ENCODE peak calls at places on chromosomes 2 and 18, in eight cellular contexts. One of them, this sample, is unnamed.

GRCh38 chr2:128715360-128715759 is 396.7 kb upstream of the HS6ST1 start:
- DNase-seq in thoracic aorta: no peak
- DNase-seq in WERI-Rb-1: no peak
- DNase-seq in dorsolateral prefrontal cortex: no peak
- DNase-seq in tibial nerve: no peak
- DNase-seq in fibroblast of lung: no peak
- DNase-seq in tibial artery: no peak
- DNase-seq in cardiac muscle cell: no peak
- DNase-seq in this sample: no peak

GRCh38 chr2:138275881-138276280 is 225.7 kb upstream of the SPOPL start:
- DNase-seq in thoracic aorta: no peak
- DNase-seq in WERI-Rb-1: no peak
- DNase-seq in dorsolateral prefrontal cortex: no peak
- DNase-seq in tibial nerve: no peak
- DNase-seq in fibroblast of lung: peak
- DNase-seq in tibial artery: no peak
- DNase-seq in cardiac muscle cell: no peak
- DNase-seq in this sample: no peak

GRCh38 chr2:73283545-73284295 is 558 bp downstream of the FBXO41 start:
- DNase-seq in thoracic aorta: no peak
- DNase-seq in WERI-Rb-1: peak
- DNase-seq in dorsolateral prefrontal cortex: no peak
- DNase-seq in tibial nerve: no peak
- DNase-seq in fibroblast of lung: no peak
- DNase-seq in tibial artery: no peak
- DNase-seq in cardiac muscle cell: no peak
- DNase-seq in this sample: no peak

GRCh38 chr2:162069200-162069910 is 4.7 kb downstream of the DPP4 start:
- DNase-seq in thoracic aorta: no peak
- DNase-seq in WERI-Rb-1: no peak
- DNase-seq in dorsolateral prefrontal cortex: no peak
- DNase-seq in tibial nerve: no peak
- DNase-seq in fibroblast of lung: no peak
- DNase-seq in tibial artery: no peak
- DNase-seq in cardiac muscle cell: no peak
- DNase-seq in this sample: no peak

GRCh38 chr2:85748948-85749875 is 4.6 kb upstream of the ATOH8 start:
- DNase-seq in thoracic aorta: no peak
- DNase-seq in WERI-Rb-1: no peak
- DNase-seq in dorsolateral prefrontal cortex: no peak
- DNase-seq in tibial nerve: no peak
- DNase-seq in fibroblast of lung: peak
- DNase-seq in tibial artery: peak
- DNase-seq in cardiac muscle cell: peak
- DNase-seq in this sample: no peak

GRCh38 chr2:20585710-20586378 is 65.1 kb downstream of the HS1BP3 start:
- DNase-seq in thoracic aorta: no peak
- DNase-seq in WERI-Rb-1: no peak
- DNase-seq in dorsolateral prefrontal cortex: peak
- DNase-seq in tibial nerve: no peak
- DNase-seq in fibroblast of lung: no peak
- DNase-seq in tibial artery: no peak
- DNase-seq in cardiac muscle cell: no peak
- DNase-seq in this sample: no peak

GRCh38 chr2:48912110-48912509 is 156.6 kb upstream of the LHCGR start:
- DNase-seq in thoracic aorta: no peak
- DNase-seq in WERI-Rb-1: peak
- DNase-seq in dorsolateral prefrontal cortex: no peak
- DNase-seq in tibial nerve: no peak
- DNase-seq in fibroblast of lung: no peak
- DNase-seq in tibial artery: no peak
- DNase-seq in cardiac muscle cell: peak
- DNase-seq in this sample: no peak

GRCh38 chr2:181106789-181107418 is 126.5 kb downstream of the UBE2E3 start:
- DNase-seq in thoracic aorta: no peak
- DNase-seq in WERI-Rb-1: no peak
- DNase-seq in dorsolateral prefrontal cortex: no peak
- DNase-seq in tibial nerve: no peak
- DNase-seq in fibroblast of lung: peak
- DNase-seq in tibial artery: no peak
- DNase-seq in cardiac muscle cell: peak
- DNase-seq in this sample: no peak

GRCh38 chr2:217846321-217846743 is 156.5 kb downstream of the TNS1 start:
- DNase-seq in thoracic aorta: no peak
- DNase-seq in WERI-Rb-1: no peak
- DNase-seq in dorsolateral prefrontal cortex: no peak
- DNase-seq in tibial nerve: no peak
- DNase-seq in fibroblast of lung: no peak
- DNase-seq in tibial artery: peak
- DNase-seq in cardiac muscle cell: no peak
- DNase-seq in this sample: peak

GRCh38 chr18:35376742-35377695 is at the start of gene ZNF396:
- DNase-seq in thoracic aorta: peak
- DNase-seq in WERI-Rb-1: peak
- DNase-seq in dorsolateral prefrontal cortex: peak
- DNase-seq in tibial nerve: peak
- DNase-seq in fibroblast of lung: peak
- DNase-seq in tibial artery: peak
- DNase-seq in cardiac muscle cell: peak
- DNase-seq in this sample: peak

GRCh38 chr2:33812707-33813106 is 213.6 kb upstream of the FAM98A start:
- DNase-seq in thoracic aorta: no peak
- DNase-seq in WERI-Rb-1: no peak
- DNase-seq in dorsolateral prefrontal cortex: no peak
- DNase-seq in tibial nerve: no peak
- DNase-seq in fibroblast of lung: peak
- DNase-seq in tibial artery: no peak
- DNase-seq in cardiac muscle cell: no peak
- DNase-seq in this sample: no peak

GRCh38 chr2:30232027-30232800 is 880 bp downstream of the LBH start:
- DNase-seq in thoracic aorta: no peak
- DNase-seq in WERI-Rb-1: peak
- DNase-seq in dorsolateral prefrontal cortex: no peak
- DNase-seq in tibial nerve: no peak
- DNase-seq in fibroblast of lung: peak
- DNase-seq in tibial artery: peak
- DNase-seq in cardiac muscle cell: peak
- DNase-seq in this sample: peak

GRCh38 chr2:152861349-152861942 is 143.0 kb downstream of the ARL6IP6 start:
- DNase-seq in thoracic aorta: no peak
- DNase-seq in WERI-Rb-1: peak
- DNase-seq in dorsolateral prefrontal cortex: no peak
- DNase-seq in tibial nerve: peak
- DNase-seq in fibroblast of lung: no peak
- DNase-seq in tibial artery: no peak
- DNase-seq in cardiac muscle cell: peak
- DNase-seq in this sample: peak

GRCh38 chr18:2967820-2968219 is 45.1 kb downstream of the LPIN2 start:
- DNase-seq in thoracic aorta: no peak
- DNase-seq in WERI-Rb-1: no peak
- DNase-seq in dorsolateral prefrontal cortex: no peak
- DNase-seq in tibial nerve: no peak
- DNase-seq in fibroblast of lung: no peak
- DNase-seq in tibial artery: no peak
- DNase-seq in cardiac muscle cell: no peak
- DNase-seq in this sample: no peak

GRCh38 chr2:220178991-220179695 is 551.7 kb downstream of the SLC4A3 start:
- DNase-seq in thoracic aorta: no peak
- DNase-seq in WERI-Rb-1: no peak
- DNase-seq in dorsolateral prefrontal cortex: no peak
- DNase-seq in tibial nerve: no peak
- DNase-seq in fibroblast of lung: no peak
- DNase-seq in tibial artery: no peak
- DNase-seq in cardiac muscle cell: no peak
- DNase-seq in this sample: no peak

GRCh38 chr2:29072971-29073725 is 1.2 kb downstream of the PCARE start:
- DNase-seq in thoracic aorta: no peak
- DNase-seq in WERI-Rb-1: no peak
- DNase-seq in dorsolateral prefrontal cortex: no peak
- DNase-seq in tibial nerve: no peak
- DNase-seq in fibroblast of lung: no peak
- DNase-seq in tibial artery: no peak
- DNase-seq in cardiac muscle cell: no peak
- DNase-seq in this sample: peak

GRCh38 chr18:26745288-26745975 is 120.1 kb downstream of the AQP4 start:
- DNase-seq in thoracic aorta: no peak
- DNase-seq in WERI-Rb-1: no peak
- DNase-seq in dorsolateral prefrontal cortex: no peak
- DNase-seq in tibial nerve: no peak
- DNase-seq in fibroblast of lung: no peak
- DNase-seq in tibial artery: no peak
- DNase-seq in cardiac muscle cell: no peak
- DNase-seq in this sample: no peak

GRCh38 chr2:200185575-200186103 is 120.9 kb upstream of the SPATS2L start:
- DNase-seq in thoracic aorta: no peak
- DNase-seq in WERI-Rb-1: no peak
- DNase-seq in dorsolateral prefrontal cortex: no peak
- DNase-seq in tibial nerve: no peak
- DNase-seq in fibroblast of lung: no peak
- DNase-seq in tibial artery: no peak
- DNase-seq in cardiac muscle cell: no peak
- DNase-seq in this sample: no peak

GRCh38 chr2:186484062-186484735 is 1.9 kb upstream of the ZC3H15 start:
- DNase-seq in thoracic aorta: no peak
- DNase-seq in WERI-Rb-1: no peak
- DNase-seq in dorsolateral prefrontal cortex: no peak
- DNase-seq in tibial nerve: no peak
- DNase-seq in fibroblast of lung: no peak
- DNase-seq in tibial artery: no peak
- DNase-seq in cardiac muscle cell: no peak
- DNase-seq in this sample: no peak

GRCh38 chr2:234293973-234294372 is 202.9 kb downstream of the ARL4C start:
- DNase-seq in thoracic aorta: no peak
- DNase-seq in WERI-Rb-1: no peak
- DNase-seq in dorsolateral prefrontal cortex: no peak
- DNase-seq in tibial nerve: no peak
- DNase-seq in fibroblast of lung: no peak
- DNase-seq in tibial artery: no peak
- DNase-seq in cardiac muscle cell: no peak
- DNase-seq in this sample: no peak
- TF ChIP-seq CTCF in thoracic aorta: no peak
- TF ChIP-seq CTCF in WERI-Rb-1: peak
- TF ChIP-seq CTCF in dorsolateral prefrontal cortex: no peak
- TF ChIP-seq CTCF in tibial nerve: no peak
- TF ChIP-seq CTCF in fibroblast of lung: no peak
- TF ChIP-seq CTCF in tibial artery: no peak
- TF ChIP-seq CTCF in cardiac muscle cell: peak
- TF ChIP-seq CTCF in this sample: no peak

GRCh38 chr2:40511661-40512213 is 59.8 kb upstream of the SLC8A1 start:
- DNase-seq in thoracic aorta: no peak
- DNase-seq in WERI-Rb-1: no peak
- DNase-seq in dorsolateral prefrontal cortex: no peak
- DNase-seq in tibial nerve: peak
- DNase-seq in fibroblast of lung: peak
- DNase-seq in tibial artery: peak
- DNase-seq in cardiac muscle cell: peak
- DNase-seq in this sample: peak
- H3K27ac ChIP-seq in thoracic aorta: peak
- H3K27ac ChIP-seq in WERI-Rb-1: no peak
- H3K27ac ChIP-seq in dorsolateral prefrontal cortex: no peak
- H3K27ac ChIP-seq in tibial nerve: no peak
- H3K27ac ChIP-seq in fibroblast of lung: no peak
- H3K27ac ChIP-seq in tibial artery: peak
- H3K27ac ChIP-seq in cardiac muscle cell: peak
- H3K27ac ChIP-seq in this sample: peak

GRCh38 chr18:62716679-62717058 is 1.3 kb downstream of the PHLPP1 start:
- DNase-seq in thoracic aorta: no peak
- DNase-seq in WERI-Rb-1: peak
- DNase-seq in dorsolateral prefrontal cortex: peak
- DNase-seq in tibial nerve: no peak
- DNase-seq in fibroblast of lung: peak
- DNase-seq in tibial artery: peak
- DNase-seq in cardiac muscle cell: peak
- DNase-seq in this sample: peak
- TF ChIP-seq CTCF in thoracic aorta: no peak
- TF ChIP-seq CTCF in WERI-Rb-1: peak
- TF ChIP-seq CTCF in dorsolateral prefrontal cortex: no peak
- TF ChIP-seq CTCF in tibial nerve: peak
- TF ChIP-seq CTCF in fibroblast of lung: peak
- TF ChIP-seq CTCF in tibial artery: no peak
- TF ChIP-seq CTCF in cardiac muscle cell: peak
- TF ChIP-seq CTCF in this sample: no peak

GRCh38 chr2:123179526-123179925 is 845.6 kb upstream of the CNTNAP5 start:
- DNase-seq in thoracic aorta: no peak
- DNase-seq in WERI-Rb-1: no peak
- DNase-seq in dorsolateral prefrontal cortex: no peak
- DNase-seq in tibial nerve: no peak
- DNase-seq in fibroblast of lung: no peak
- DNase-seq in tibial artery: no peak
- DNase-seq in cardiac muscle cell: peak
- DNase-seq in this sample: no peak
- H3K27ac ChIP-seq in thoracic aorta: no peak
- H3K27ac ChIP-seq in WERI-Rb-1: no peak
- H3K27ac ChIP-seq in dorsolateral prefrontal cortex: no peak
- H3K27ac ChIP-seq in tibial nerve: no peak
- H3K27ac ChIP-seq in fibroblast of lung: no peak
- H3K27ac ChIP-seq in tibial artery: no peak
- H3K27ac ChIP-seq in cardiac muscle cell: no peak
- H3K27ac ChIP-seq in this sample: no peak

DNA sequence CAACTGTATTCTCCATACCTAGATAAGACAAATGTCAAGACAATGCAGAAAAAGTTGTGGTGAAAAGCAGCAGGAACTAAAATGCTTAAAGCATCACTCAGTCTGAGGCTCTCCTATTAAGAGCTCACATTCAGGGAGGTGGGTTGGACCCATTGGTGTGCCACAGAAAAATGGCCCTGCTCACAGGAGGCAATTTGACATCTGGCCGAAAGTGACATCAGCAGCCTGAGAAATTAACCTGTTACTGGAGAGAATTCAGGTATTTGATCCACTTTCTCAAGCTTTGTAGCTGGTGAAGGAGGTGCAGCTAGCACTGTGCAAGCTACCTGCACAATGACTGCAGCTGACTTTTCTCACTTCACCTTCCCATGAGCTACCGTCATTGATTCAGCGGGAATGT is 86.0 kb downstream of the TMEM247 start:
- DNase-seq in thoracic aorta: no peak
- DNase-seq in WERI-Rb-1: no peak
- DNase-seq in dorsolateral prefrontal cortex: no peak
- DNase-seq in tibial nerve: no peak
- DNase-seq in fibroblast of lung: no peak
- DNase-seq in tibial artery: no peak
- DNase-seq in cardiac muscle cell: no peak
- DNase-seq in this sample: no peak
- TF ChIP-seq CTCF in thoracic aorta: no peak
- TF ChIP-seq CTCF in WERI-Rb-1: no peak
- TF ChIP-seq CTCF in dorsolateral prefrontal cortex: no peak
- TF ChIP-seq CTCF in tibial nerve: no peak
- TF ChIP-seq CTCF in fibroblast of lung: no peak
- TF ChIP-seq CTCF in tibial artery: no peak
- TF ChIP-seq CTCF in cardiac muscle cell: no peak
- TF ChIP-seq CTCF in this sample: no peak